ENCODE peak calls at places on chromosomes 3 and 15, in four cellular contexts. Y is astrocyte; I is effector CD8-positive, alpha-beta T cell; X is Kasumi-1. R is an unnamed sample.
A peak's percentile ranks its signal among the peaks of the same experiment; 100 is the strongest.

GRCh38 chr3:182889948-182890629 is 90.2 kb downstream of the DCUN1D1 start:
- DNase-seq in Y (no peak), I (no peak), X (no peak), R (no peak)

GRCh38 chr3:64392001-64392400 is 166.7 kb upstream of the PRICKLE2 start:
- DNase-seq in X (no peak), I (no peak), Y (peak; percentile 36), R (peak; percentile 31)

GRCh38 chr3:172347895-172348680 is 100.2 kb downstream of the GHSR start:
- DNase-seq in X (no peak), Y (no peak), I (no peak), R (no peak)

GRCh38 chr3:142647856-142648255 is 51.7 kb downstream of the PLS1 start:
- DNase-seq in Y (peak; percentile 67), I (no peak), X (no peak), R (peak; percentile 5)

GRCh38 chr3:125051715-125052581 is 3.8 kb downstream of the HEG1 start:
- DNase-seq in I (peak; percentile 64), X (peak; percentile 48), Y (peak; percentile 93), R (peak; percentile 91)

GRCh38 chr3:82163907-82164520 is 402.6 kb upstream of the GBE1 start:
- DNase-seq in I (no peak), Y (no peak), X (peak; percentile 59), R (peak; percentile 18)

GRCh38 chr3:99410789-99411311 is 227.5 kb upstream of the COL8A1 start:
- DNase-seq in Y (peak; percentile 92), X (no peak), I (no peak), R (peak; percentile 79)

GRCh38 chr3:107206141-107206540 is 171.1 kb upstream of the CCDC54 start:
- DNase-seq in Y (peak; percentile 23), I (no peak), X (peak; percentile 60), R (peak; percentile 59)

GRCh38 chr15:82158811-82159210 is 103.7 kb downstream of the EFL1 start:
- DNase-seq in X (no peak), I (no peak), Y (peak; percentile 37), R (no peak)

GRCh38 chr3:177382944-177383343 is 185.7 kb upstream of the TBL1XR1 start:
- DNase-seq in Y (no peak), I (no peak), X (no peak), R (no peak)

GRCh38 chr3:72848703-72849081 is 447 bp upstream of the SHQ1 start:
- DNase-seq in X (peak; percentile 49), I (peak; percentile 18), Y (peak; percentile 23), R (no peak)

GRCh38 chr3:125959317-125960065 is 9.5 kb upstream of the ROPN1B start:
- DNase-seq in Y (no peak), I (no peak), X (no peak), R (no peak)

GRCh38 chr15:96353931-96354730 is 23.6 kb downstream of the NR2F2 start:
- DNase-seq in Y (no peak), X (no peak), I (no peak), R (peak; percentile 60)

GRCh38 chr3:64627471-64628321 is 60.1 kb downstream of the ADAMTS9 start:
- DNase-seq in I (no peak), Y (no peak), X (no peak), R (peak; percentile 20)

GRCh38 chr15:69478259-69478687 is 25.7 kb downstream of the RPLP1 start:
- DNase-seq in X (peak; percentile 44), Y (no peak), I (peak; percentile 16), R (peak; percentile 44)

GRCh38 chr15:48143856-48144255 is 23.1 kb downstream of the SLC24A5 start:
- DNase-seq in Y (peak; percentile 50), I (no peak), X (no peak), R (peak; percentile 24)

GRCh38 chr3:178291555-178291954 is 244.7 kb upstream of the KCNMB2 start:
- DNase-seq in X (no peak), I (no peak), Y (no peak), R (no peak)

GRCh38 chr3:82085811-82086475 is 324.5 kb upstream of the GBE1 start:
- DNase-seq in I (no peak), Y (no peak), X (no peak), R (no peak)

GRCh38 chr15:64774556-64775523 is 549 bp downstream of the RBPMS2 start:
- DNase-seq in X (no peak), Y (no peak), I (no peak), R (no peak)

GRCh38 chr3:190086191-190086590 is 34.5 kb downstream of the P3H2 start:
- DNase-seq in X (no peak), Y (no peak), I (no peak), R (no peak)

GRCh38 chr3:179348325-179349013 is 960 bp downstream of the MFN1 start:
- DNase-seq in Y (no peak), X (peak; percentile 31), I (no peak), R (no peak)

GRCh38 chr3:100047455-100048141 is 66.7 kb downstream of the FILIP1L start:
- DNase-seq in I (no peak), Y (peak; percentile 99), X (peak; percentile 76), R (peak; percentile 97)

GRCh38 chr3:98901032-98901464 is 447 bp downstream of the DCBLD2 start:
- DNase-seq in Y (no peak), X (peak; percentile 48), I (no peak), R (peak; percentile 47)

GRCh38 chr3:52110502-52110901 is 43.7 kb downstream of the POC1A start:
- DNase-seq in X (no peak), Y (no peak), I (no peak), R (no peak)

GRCh38 chr15:32641517-32642059 is at the start of gene SCG5:
- DNase-seq in I (no peak), X (no peak), Y (peak; percentile 47), R (peak; percentile 49)

GRCh38 chr3:33579843-33580242 is 138.2 kb downstream of the CLASP2 start:
- DNase-seq in I (no peak), X (no peak), Y (no peak), R (no peak)

GRCh38 chr3:132317229-132317948 is at the start of gene ACP3:
- DNase-seq in I (no peak), X (peak; percentile 97), Y (peak; percentile 89), R (peak; percentile 82)

GRCh38 chr3:125194849-125195601 is 17.5 kb downstream of the SLC12A8 start:
- DNase-seq in X (no peak), I (no peak), Y (peak; percentile 76), R (peak; percentile 92)

GRCh38 chr3:43288366-43288765 is 2.0 kb downstream of the SNRK start:
- DNase-seq in Y (peak; percentile 7), I (no peak), X (peak; percentile 75), R (peak; percentile 59)

GRCh38 chr15:45180201-45180600 is 7.6 kb downstream of the SHF start:
- DNase-seq in X (no peak), I (no peak), Y (peak; percentile 59), R (no peak)

GRCh38 chr3:52109556-52110380 is 44.5 kb downstream of the POC1A start:
- DNase-seq in Y (peak; percentile 52), X (no peak), I (no peak), R (peak; percentile 47)

GRCh38 chr15:57198654-57199241 is 177.6 kb upstream of the CGNL1 start:
- DNase-seq in Y (peak; percentile 52), X (no peak), I (no peak), R (no peak)

R was measured in IMR-90.